ENCODE peak calls at places on chromosomes 2 and 18, in seven cellular contexts. W is CD4-positive, alpha-beta T cell; F is colonic mucosa; A is stomach; U is GM06990; I is OCI-LY7; L is mammary epithelial cell. V is an unnamed sample.

GRCh38 chr2:3282056-3282998 is 95.3 kb downstream of the EIPR1 start:
- DNase-seq in W (no peak), F (no peak), A (peak), U (no peak), I (no peak), L (peak), V (peak)

GRCh38 chr2:217006217-217006616 is 146.4 kb upstream of the TNP1 start:
- DNase-seq in W (no peak), F (no peak), A (no peak), U (no peak), I (no peak), L (no peak), V (no peak)

GRCh38 chr18:48814490-48815181 is 136.1 kb downstream of the SMAD7 start:
- DNase-seq in W (no peak), F (no peak), A (peak), U (no peak), I (no peak), L (no peak), V (peak)

GRCh38 chr2:70525032-70525431 is 28.6 kb downstream of the TGFA start:
- DNase-seq in W (no peak), F (peak), A (peak), U (no peak), I (no peak), L (peak), V (no peak)

GRCh38 chr2:238946586-238947242 is 98.8 kb downstream of the TWIST2 start:
- DNase-seq in W (no peak), F (peak), A (peak), U (no peak), I (no peak), L (no peak), V (no peak)

GRCh38 chr18:69935319-69936190 is 12.1 kb downstream of the CD226 start:
- DNase-seq in W (peak), F (no peak), A (peak), U (peak), I (no peak), L (peak), V (no peak)

GRCh38 chr2:168652997-168653906 is 149.2 kb upstream of the NOSTRIN start:
- DNase-seq in W (no peak), F (no peak), A (no peak), U (no peak), I (no peak), L (no peak), V (no peak)

GRCh38 chr2:236790991-236791390 is 221.4 kb downstream of the ACKR3 start:
- DNase-seq in W (no peak), F (no peak), A (no peak), U (no peak), I (no peak), L (no peak), V (no peak)

GRCh38 chr2:85925216-85925671 is 36.5 kb upstream of the ST3GAL5 start:
- DNase-seq in W (no peak), F (no peak), A (no peak), U (no peak), I (no peak), L (no peak), V (no peak)

GRCh38 chr2:16090650-16091575 is 150.6 kb downstream of the MYCN start:
- DNase-seq in W (no peak), F (no peak), A (no peak), U (no peak), I (no peak), L (no peak), V (no peak)

GRCh38 chr2:156918410-156918809 is 339.1 kb upstream of the GALNT5 start:
- DNase-seq in W (no peak), F (no peak), A (no peak), U (no peak), I (no peak), L (no peak), V (no peak)

GRCh38 chr2:62343636-62344349 is 147.9 kb downstream of the B3GNT2 start:
- DNase-seq in W (no peak), F (no peak), A (no peak), U (no peak), I (no peak), L (no peak), V (no peak)

GRCh38 chr18:22174341-22175148 is 5.2 kb downstream of the GATA6 start:
- DNase-seq in W (no peak), F (no peak), A (no peak), U (no peak), I (no peak), L (no peak), V (no peak)
- TF ChIP-seq CTCF in W (no peak), F (no peak), A (no peak), U (no peak), I (no peak), L (no peak), V (no peak)

DNA sequence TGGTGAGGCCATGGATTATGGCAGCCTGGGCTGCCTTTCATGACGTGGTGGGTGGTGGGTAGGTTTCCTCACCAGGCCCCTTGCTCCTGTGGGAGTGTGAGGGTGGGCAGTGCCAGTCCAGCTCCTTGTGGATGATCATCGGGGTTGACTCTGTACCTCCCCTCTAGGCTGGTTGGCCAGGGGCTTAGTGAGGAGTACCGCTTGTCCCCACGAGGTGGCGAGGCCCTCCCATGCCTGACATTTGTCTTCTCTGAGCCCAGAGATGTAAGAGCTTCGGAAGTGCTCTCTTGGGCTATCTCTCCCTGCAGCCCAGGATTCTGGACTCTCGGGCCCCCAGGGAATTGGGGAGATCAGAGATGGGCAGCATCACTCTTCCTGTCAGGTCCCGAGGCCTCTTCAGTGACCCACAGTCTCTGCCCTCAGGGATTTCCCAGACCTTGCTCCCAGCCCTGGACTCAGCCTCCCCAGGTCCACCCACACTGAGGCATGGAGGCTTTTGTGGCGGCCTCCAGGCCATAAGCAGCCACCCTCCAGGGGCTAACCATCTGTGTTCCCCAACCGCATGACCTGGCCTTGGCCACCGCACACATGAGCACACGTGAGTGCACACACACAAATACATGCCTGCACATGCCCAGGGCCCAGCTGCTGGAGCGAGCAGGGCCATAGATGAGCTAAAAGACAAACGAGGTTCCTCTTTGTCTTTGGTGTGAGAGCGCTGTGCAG is 6.5 kb downstream of the SPR start:
- DNase-seq in W (no peak), F (no peak), A (no peak), U (peak), I (peak), L (peak), V (no peak)
- TF ChIP-seq CTCF in W (no peak), F (peak), A (no peak), U (peak), I (peak), L (peak), V (peak)

GRCh38 chr2:11343626-11344341 is 652 bp downstream of the ROCK2 start:
- DNase-seq in W (peak), F (peak), A (peak), U (peak), I (peak), L (peak), V (peak)
- TF ChIP-seq CTCF in W (no peak), F (no peak), A (no peak), U (no peak), I (no peak), L (no peak), V (no peak)

GRCh38 chr2:26891-27290 is 19.4 kb downstream of the FAM110C start:
- DNase-seq in W (no peak), F (no peak), A (no peak), U (no peak), I (no peak), L (no peak), V (no peak)
- TF ChIP-seq CTCF in W (no peak), F (no peak), A (no peak), U (no peak), I (no peak), L (no peak), V (no peak)

GRCh38 chr2:212180684-212181083 is 357.9 kb downstream of the ERBB4 start:
- DNase-seq in W (no peak), F (no peak), A (no peak), U (no peak), I (no peak), L (no peak), V (no peak)

GRCh38 chr2:212181646-212182045 is 357.0 kb downstream of the ERBB4 start:
- DNase-seq in W (no peak), F (no peak), A (no peak), U (no peak), I (no peak), L (no peak), V (no peak)

GRCh38 chr2:212176151-212176550 is 362.5 kb downstream of the ERBB4 start:
- DNase-seq in W (no peak), F (no peak), A (no peak), U (no peak), I (no peak), L (no peak), V (no peak)

GRCh38 chr2:212173771-212174510 is 364.7 kb downstream of the ERBB4 start:
- DNase-seq in W (no peak), F (no peak), A (no peak), U (no peak), I (no peak), L (no peak), V (no peak)

GRCh38 chr2:212177724-212178123 is 360.9 kb downstream of the ERBB4 start:
- DNase-seq in W (no peak), F (no peak), A (no peak), U (no peak), I (no peak), L (no peak), V (no peak)
- TF ChIP-seq CTCF in W (no peak), F (no peak), A (no peak), U (peak), I (peak), L (no peak), V (peak)

GRCh38 chr18:76941284-76941683 is 118.9 kb downstream of the ZNF236 start:
- DNase-seq in W (no peak), F (peak), A (no peak), U (no peak), I (no peak), L (no peak), V (no peak)
- TF ChIP-seq CTCF in W (no peak), F (no peak), A (no peak), U (no peak), I (no peak), L (no peak), V (no peak)

V was measured in chondrocyte.